ENCODE peak calls at places on chromosomes 3 and 15, in five cellular contexts. One of them, this sample, is unnamed.

GRCh38 chr3:187931111-187931510 is 185.8 kb upstream of the BCL6 start:
- DNase-seq in midbrain: no peak
- DNase-seq in non-pigmented ciliary epithelial cell: no peak
- DNase-seq in naive thymus-derived CD4-positive, alpha-beta T cell: no peak
- DNase-seq in CD8-positive, alpha-beta T cell: no peak
- DNase-seq in this sample: no peak

GRCh38 chr3:125374996-125375941 is at the start of gene ZNF148:
- DNase-seq in midbrain: peak
- DNase-seq in non-pigmented ciliary epithelial cell: peak
- DNase-seq in naive thymus-derived CD4-positive, alpha-beta T cell: peak
- DNase-seq in CD8-positive, alpha-beta T cell: peak
- DNase-seq in this sample: peak

GRCh38 chr3:14150491-14151230 is 25.8 kb downstream of the TMEM43 start:
- DNase-seq in midbrain: no peak
- DNase-seq in non-pigmented ciliary epithelial cell: no peak
- DNase-seq in naive thymus-derived CD4-positive, alpha-beta T cell: no peak
- DNase-seq in CD8-positive, alpha-beta T cell: no peak
- DNase-seq in this sample: no peak

GRCh38 chr3:138412821-138413531 is 21.4 kb upstream of the ESYT3 start:
- DNase-seq in midbrain: no peak
- DNase-seq in non-pigmented ciliary epithelial cell: no peak
- DNase-seq in naive thymus-derived CD4-positive, alpha-beta T cell: no peak
- DNase-seq in CD8-positive, alpha-beta T cell: no peak
- DNase-seq in this sample: no peak

GRCh38 chr15:66252411-66253295 is 897 bp downstream of the MEGF11 start:
- DNase-seq in midbrain: peak
- DNase-seq in non-pigmented ciliary epithelial cell: no peak
- DNase-seq in naive thymus-derived CD4-positive, alpha-beta T cell: peak
- DNase-seq in CD8-positive, alpha-beta T cell: peak
- DNase-seq in this sample: peak

GRCh38 chr15:28103831-28104230 is 4.7 kb upstream of the OCA2 start:
- DNase-seq in midbrain: no peak
- DNase-seq in non-pigmented ciliary epithelial cell: no peak
- DNase-seq in naive thymus-derived CD4-positive, alpha-beta T cell: no peak
- DNase-seq in CD8-positive, alpha-beta T cell: no peak
- DNase-seq in this sample: no peak

GRCh38 chr3:186151077-186151971 is 42.4 kb upstream of the ETV5 start:
- DNase-seq in midbrain: no peak
- DNase-seq in non-pigmented ciliary epithelial cell: no peak
- DNase-seq in naive thymus-derived CD4-positive, alpha-beta T cell: no peak
- DNase-seq in CD8-positive, alpha-beta T cell: no peak
- DNase-seq in this sample: no peak

GRCh38 chr3:139559541-139559940 is 20.0 kb upstream of the RBP1 start:
- DNase-seq in midbrain: no peak
- DNase-seq in non-pigmented ciliary epithelial cell: no peak
- DNase-seq in naive thymus-derived CD4-positive, alpha-beta T cell: no peak
- DNase-seq in CD8-positive, alpha-beta T cell: no peak
- DNase-seq in this sample: no peak

GRCh38 chr15:95853350-95853749 is 477.1 kb upstream of the NR2F2 start:
- DNase-seq in midbrain: no peak
- DNase-seq in non-pigmented ciliary epithelial cell: no peak
- DNase-seq in naive thymus-derived CD4-positive, alpha-beta T cell: no peak
- DNase-seq in CD8-positive, alpha-beta T cell: no peak
- DNase-seq in this sample: no peak

GRCh38 chr15:38886315-38887163 is 321.9 kb upstream of the RASGRP1 start:
- DNase-seq in midbrain: no peak
- DNase-seq in non-pigmented ciliary epithelial cell: no peak
- DNase-seq in naive thymus-derived CD4-positive, alpha-beta T cell: no peak
- DNase-seq in CD8-positive, alpha-beta T cell: no peak
- DNase-seq in this sample: no peak

GRCh38 chr3:62570888-62571287 is 197.5 kb upstream of the FEZF2 start:
- DNase-seq in midbrain: no peak
- DNase-seq in non-pigmented ciliary epithelial cell: no peak
- DNase-seq in naive thymus-derived CD4-positive, alpha-beta T cell: no peak
- DNase-seq in CD8-positive, alpha-beta T cell: no peak
- DNase-seq in this sample: no peak

GRCh38 chr3:126208618-126209256 is 28.4 kb upstream of the ALDH1L1 start:
- DNase-seq in midbrain: peak
- DNase-seq in non-pigmented ciliary epithelial cell: peak
- DNase-seq in naive thymus-derived CD4-positive, alpha-beta T cell: no peak
- DNase-seq in CD8-positive, alpha-beta T cell: no peak
- DNase-seq in this sample: no peak

GRCh38 chr15:75145027-75145841 is 56.4 kb upstream of the C15orf39 start:
- DNase-seq in midbrain: no peak
- DNase-seq in non-pigmented ciliary epithelial cell: no peak
- DNase-seq in naive thymus-derived CD4-positive, alpha-beta T cell: no peak
- DNase-seq in CD8-positive, alpha-beta T cell: no peak
- DNase-seq in this sample: no peak

GRCh38 chr3:46948830-46949671 is 27.5 kb downstream of the CCDC12 start:
- DNase-seq in midbrain: no peak
- DNase-seq in non-pigmented ciliary epithelial cell: no peak
- DNase-seq in naive thymus-derived CD4-positive, alpha-beta T cell: no peak
- DNase-seq in CD8-positive, alpha-beta T cell: no peak
- DNase-seq in this sample: peak

GRCh38 chr3:120554727-120555660 is 41.1 kb upstream of the NDUFB4 start:
- DNase-seq in midbrain: no peak
- DNase-seq in non-pigmented ciliary epithelial cell: no peak
- DNase-seq in naive thymus-derived CD4-positive, alpha-beta T cell: no peak
- DNase-seq in CD8-positive, alpha-beta T cell: no peak
- DNase-seq in this sample: no peak

GRCh38 chr3:98779936-98780335 is 16.8 kb downstream of the ST3GAL6 start:
- DNase-seq in midbrain: peak
- DNase-seq in non-pigmented ciliary epithelial cell: peak
- DNase-seq in naive thymus-derived CD4-positive, alpha-beta T cell: no peak
- DNase-seq in CD8-positive, alpha-beta T cell: no peak
- DNase-seq in this sample: no peak

GRCh38 chr3:131239250-131239649 is 142.3 kb upstream of the NUDT16 start:
- DNase-seq in midbrain: no peak
- DNase-seq in non-pigmented ciliary epithelial cell: no peak
- DNase-seq in naive thymus-derived CD4-positive, alpha-beta T cell: no peak
- DNase-seq in CD8-positive, alpha-beta T cell: no peak
- DNase-seq in this sample: no peak

GRCh38 chr3:183116051-183116614 is 16.8 kb upstream of the MCCC1 start:
- DNase-seq in midbrain: peak
- DNase-seq in non-pigmented ciliary epithelial cell: no peak
- DNase-seq in naive thymus-derived CD4-positive, alpha-beta T cell: peak
- DNase-seq in CD8-positive, alpha-beta T cell: peak
- DNase-seq in this sample: peak

GRCh38 chr3:143786229-143787199 is 61.8 kb downstream of the SLC9A9 start:
- DNase-seq in midbrain: peak
- DNase-seq in non-pigmented ciliary epithelial cell: no peak
- DNase-seq in naive thymus-derived CD4-positive, alpha-beta T cell: no peak
- DNase-seq in CD8-positive, alpha-beta T cell: no peak
- DNase-seq in this sample: no peak

GRCh38 chr3:146536681-146537080 is 7.7 kb downstream of the PLSCR1 start:
- DNase-seq in midbrain: peak
- DNase-seq in non-pigmented ciliary epithelial cell: no peak
- DNase-seq in naive thymus-derived CD4-positive, alpha-beta T cell: no peak
- DNase-seq in CD8-positive, alpha-beta T cell: no peak
- DNase-seq in this sample: no peak

GRCh38 chr3:142647856-142648255 is 51.7 kb downstream of the PLS1 start:
- DNase-seq in midbrain: no peak
- DNase-seq in non-pigmented ciliary epithelial cell: no peak
- DNase-seq in naive thymus-derived CD4-positive, alpha-beta T cell: no peak
- DNase-seq in CD8-positive, alpha-beta T cell: no peak
- DNase-seq in this sample: no peak

GRCh38 chr15:31086344-31086743 is 15.2 kb downstream of the TRPM1 start:
- DNase-seq in midbrain: no peak
- DNase-seq in non-pigmented ciliary epithelial cell: no peak
- DNase-seq in naive thymus-derived CD4-positive, alpha-beta T cell: no peak
- DNase-seq in CD8-positive, alpha-beta T cell: no peak
- DNase-seq in this sample: no peak

GRCh38 chr3:55556622-55557531 is 69.8 kb upstream of the WNT5A start:
- DNase-seq in midbrain: no peak
- DNase-seq in non-pigmented ciliary epithelial cell: no peak
- DNase-seq in naive thymus-derived CD4-positive, alpha-beta T cell: no peak
- DNase-seq in CD8-positive, alpha-beta T cell: no peak
- DNase-seq in this sample: no peak

GRCh38 chr3:195714380-195715011 is 6.3 kb upstream of the MUC20 start:
- DNase-seq in midbrain: no peak
- DNase-seq in non-pigmented ciliary epithelial cell: no peak
- DNase-seq in naive thymus-derived CD4-positive, alpha-beta T cell: no peak
- DNase-seq in CD8-positive, alpha-beta T cell: no peak
- DNase-seq in this sample: no peak

GRCh38 chr3:195571361-195571760 is 12.4 kb downstream of the APOD start:
- DNase-seq in midbrain: no peak
- DNase-seq in non-pigmented ciliary epithelial cell: no peak
- DNase-seq in naive thymus-derived CD4-positive, alpha-beta T cell: no peak
- DNase-seq in CD8-positive, alpha-beta T cell: no peak
- DNase-seq in this sample: no peak

GRCh38 chr3:32937331-32937730 is 14.1 kb upstream of the CCR4 start:
- DNase-seq in midbrain: no peak
- DNase-seq in non-pigmented ciliary epithelial cell: no peak
- DNase-seq in naive thymus-derived CD4-positive, alpha-beta T cell: no peak
- DNase-seq in CD8-positive, alpha-beta T cell: no peak
- DNase-seq in this sample: no peak

GRCh38 chr3:13414040-13414729 is 5.9 kb downstream of the NUP210 start:
- DNase-seq in midbrain: peak
- DNase-seq in non-pigmented ciliary epithelial cell: no peak
- DNase-seq in naive thymus-derived CD4-positive, alpha-beta T cell: peak
- DNase-seq in CD8-positive, alpha-beta T cell: peak
- DNase-seq in this sample: no peak

GRCh38 chr3:190658106-190658505 is 144.2 kb downstream of the IL1RAP start:
- DNase-seq in midbrain: no peak
- DNase-seq in non-pigmented ciliary epithelial cell: no peak
- DNase-seq in naive thymus-derived CD4-positive, alpha-beta T cell: no peak
- DNase-seq in CD8-positive, alpha-beta T cell: no peak
- DNase-seq in this sample: no peak

GRCh38 chr15:43930079-43930478 is 103.3 kb downstream of the WDR76 start:
- DNase-seq in midbrain: peak
- DNase-seq in non-pigmented ciliary epithelial cell: no peak
- DNase-seq in naive thymus-derived CD4-positive, alpha-beta T cell: no peak
- DNase-seq in CD8-positive, alpha-beta T cell: no peak
- DNase-seq in this sample: no peak

GRCh38 chr3:134473868-134474546 is 11.8 kb downstream of the ANAPC13 start:
- DNase-seq in midbrain: peak
- DNase-seq in non-pigmented ciliary epithelial cell: no peak
- DNase-seq in naive thymus-derived CD4-positive, alpha-beta T cell: peak
- DNase-seq in CD8-positive, alpha-beta T cell: peak
- DNase-seq in this sample: peak

GRCh38 chr15:32859246-32859645 is 141.4 kb downstream of the GREM1 start:
- DNase-seq in midbrain: no peak
- DNase-seq in non-pigmented ciliary epithelial cell: no peak
- DNase-seq in naive thymus-derived CD4-positive, alpha-beta T cell: no peak
- DNase-seq in CD8-positive, alpha-beta T cell: no peak
- DNase-seq in this sample: no peak

This sample was measured in endothelial cell.